ENCODE peak calls at places on chromosomes 2 and 18, in nine cellular contexts. V is mucosa of descending colon, T is thoracic aorta, E is cardiac fibroblast, R is PC-9, N is H1, M is H7, Q is Peyer's patch, K is endothelial cell of umbilical vein. O is an unnamed sample.

GRCh38 chr2:229805559-229805958 is 91.2 kb upstream of the DNER start:
- DNase-seq in V (no peak), T (no peak), E (no peak), R (no peak), N (no peak), M (no peak), Q (no peak), K (no peak), O (peak)

GRCh38 chr2:16718551-16719404 is 53.1 kb upstream of the CYRIA start:
- DNase-seq in V (no peak), T (no peak), E (no peak), R (no peak), N (no peak), M (no peak), Q (no peak), K (no peak), O (no peak)

GRCh38 chr2:70959851-70960832 is 18.3 kb upstream of the ANKRD53 start:
- DNase-seq in V (peak), T (no peak), E (no peak), R (no peak), N (peak), M (peak), Q (no peak), K (no peak), O (no peak)

GRCh38 chr2:70978388-70979357 is at the start of gene ANKRD53:
- DNase-seq in V (peak), T (no peak), E (peak), R (no peak), N (peak), M (peak), Q (peak), K (peak), O (peak)

GRCh38 chr2:69811018-69811417 is 18.4 kb upstream of the GMCL1 start:
- DNase-seq in V (no peak), T (no peak), E (no peak), R (no peak), N (peak), M (no peak), Q (no peak), K (no peak), O (no peak)

GRCh38 chr18:62364558-62364957 is 39.4 kb downstream of the TNFRSF11A start:
- DNase-seq in V (no peak), T (no peak), E (no peak), R (no peak), N (no peak), M (no peak), Q (no peak), K (no peak), O (no peak)

GRCh38 chr2:98604547-98604946 is 3.8 kb downstream of the COA5 start:
- DNase-seq in V (no peak), T (no peak), E (no peak), R (no peak), N (no peak), M (no peak), Q (no peak), K (no peak), O (no peak)

GRCh38 chr2:11368059-11368572 is 23.7 kb upstream of the ROCK2 start:
- DNase-seq in V (no peak), T (no peak), E (peak), R (no peak), N (no peak), M (no peak), Q (no peak), K (peak), O (peak)

GRCh38 chr2:138652378-138652777 is 127.8 kb downstream of the NXPH2 start:
- DNase-seq in V (no peak), T (no peak), E (no peak), R (peak), N (no peak), M (no peak), Q (no peak), K (no peak), O (no peak)

GRCh38 chr2:82795446-82795845 is 1663.6 kb downstream of the SUCLG1 start:
- DNase-seq in V (no peak), T (no peak), E (peak), R (no peak), N (no peak), M (no peak), Q (no peak), K (peak), O (no peak)

GRCh38 chr18:36536426-36536825 is 238.9 kb downstream of the FHOD3 start:
- DNase-seq in V (no peak), T (no peak), E (no peak), R (no peak), N (peak), M (peak), Q (no peak), K (no peak), O (no peak)

GRCh38 chr18:8849696-8850095 is 144.3 kb downstream of the MTCL1 start:
- DNase-seq in V (no peak), T (no peak), E (no peak), R (no peak), N (no peak), M (no peak), Q (no peak), K (no peak), O (no peak)

DNA sequence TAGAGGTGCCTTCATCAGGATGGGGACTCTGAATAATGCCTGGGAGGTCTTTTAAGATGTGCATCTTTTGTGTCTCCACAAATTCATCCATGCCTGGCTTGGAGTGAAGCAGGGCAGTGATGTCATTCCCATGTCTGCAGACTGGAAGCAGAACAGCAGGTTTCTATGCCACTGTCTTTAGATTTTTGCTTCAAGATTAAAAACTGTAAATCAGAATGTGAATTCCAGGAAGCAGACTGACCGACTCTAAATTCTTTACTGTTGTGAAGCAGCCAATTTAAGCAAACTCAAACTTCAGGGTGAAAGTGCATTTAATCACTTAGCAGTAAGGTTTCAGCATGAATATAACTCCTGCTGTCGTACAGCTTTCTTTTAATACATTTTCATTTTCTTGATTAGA is 159.3 kb downstream of the SCG2 start:
- DNase-seq in V (no peak), T (no peak), E (peak), R (no peak), N (no peak), M (no peak), Q (no peak), K (no peak), O (no peak)
- H3K4me3 ChIP-seq in V (no peak), T (peak), E (no peak), R (no peak), N (no peak), M (no peak), Q (no peak), K (no peak), O (no peak)

GRCh38 chr2:96888082-96889011 is 18.5 kb upstream of the SEMA4C start:
- DNase-seq in V (peak), T (no peak), E (no peak), R (peak), N (no peak), M (no peak), Q (no peak), K (no peak), O (no peak)
- H3K4me3 ChIP-seq in V (no peak), T (peak), E (no peak), R (peak), N (no peak), M (no peak), Q (no peak), K (no peak), O (no peak)

GRCh38 chr18:34494359-34494696 is 215.8 kb upstream of the DTNA start:
- DNase-seq in V (no peak), T (no peak), E (no peak), R (no peak), N (no peak), M (no peak), Q (no peak), K (peak), O (no peak)

GRCh38 chr18:34492652-34493051 is 217.4 kb upstream of the DTNA start:
- DNase-seq in V (no peak), T (no peak), E (no peak), R (no peak), N (no peak), M (peak), Q (no peak), K (no peak), O (no peak)

GRCh38 chr18:34495434-34495833 is 214.7 kb upstream of the DTNA start:
- DNase-seq in V (no peak), T (no peak), E (no peak), R (no peak), N (no peak), M (no peak), Q (no peak), K (no peak), O (no peak)

GRCh38 chr18:34493099-34493544 is 217.0 kb upstream of the DTNA start:
- DNase-seq in V (peak), T (peak), E (peak), R (peak), N (peak), M (peak), Q (peak), K (peak), O (peak)

DNA sequence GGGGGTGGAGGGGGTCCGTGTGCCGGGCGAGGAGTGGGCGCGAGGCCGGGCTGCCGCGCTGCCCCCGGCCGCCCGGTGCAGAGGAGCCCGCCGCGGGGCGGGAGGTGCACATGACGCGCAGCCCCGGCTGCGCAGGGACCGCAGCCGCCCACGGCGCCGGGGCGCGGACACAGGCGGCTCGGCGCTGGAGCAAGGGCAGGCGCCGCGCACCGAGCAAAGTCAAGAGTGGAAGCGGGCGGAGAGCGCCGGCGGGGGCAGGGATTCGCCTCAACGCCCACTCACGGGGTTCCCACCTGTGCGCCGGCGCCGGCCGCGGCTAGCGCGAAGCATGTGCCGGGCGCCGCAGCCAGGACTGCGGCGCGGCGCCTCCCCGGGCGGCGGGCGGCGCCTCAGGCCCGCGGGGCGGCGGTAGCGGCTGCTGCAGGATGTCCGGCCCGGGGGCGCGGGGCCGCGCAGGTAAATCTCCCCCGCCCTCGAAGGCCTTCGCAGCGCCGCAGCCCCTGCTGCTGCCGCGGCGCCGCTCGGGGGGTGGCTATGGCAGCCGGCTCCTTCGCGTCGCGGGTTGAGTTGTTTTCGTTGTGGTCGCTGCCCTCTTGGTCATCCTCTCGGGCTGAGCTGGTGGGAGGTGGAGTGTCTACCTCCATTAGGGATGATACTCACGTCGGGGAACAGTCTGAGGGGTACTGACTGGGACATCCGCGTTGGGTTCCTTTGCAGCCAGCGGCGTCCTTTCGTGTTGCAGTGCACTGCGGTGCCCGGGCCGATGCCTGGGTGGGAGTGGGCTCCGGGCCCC is 216.3 kb upstream of the DTNA start:
- DNase-seq in V (no peak), T (no peak), E (no peak), R (no peak), N (peak), M (peak), Q (no peak), K (peak), O (peak)
- H3K4me3 ChIP-seq in V (no peak), T (peak), E (peak), R (peak), N (peak), M (peak), Q (peak), K (peak), O (peak)

GRCh38 chr18:3872651-3873050 is 422.7 kb downstream of the TGIF1 start:
- DNase-seq in V (no peak), T (no peak), E (no peak), R (no peak), N (no peak), M (no peak), Q (no peak), K (no peak), O (no peak)

GRCh38 chr18:3873698-3874495 is 423.9 kb downstream of the TGIF1 start:
- DNase-seq in V (no peak), T (no peak), E (peak), R (no peak), N (no peak), M (no peak), Q (no peak), K (no peak), O (no peak)

GRCh38 chr18:3871687-3872086 is 421.7 kb downstream of the TGIF1 start:
- DNase-seq in V (no peak), T (no peak), E (no peak), R (no peak), N (no peak), M (no peak), Q (no peak), K (no peak), O (no peak)

GRCh38 chr18:3874593-3874992 is 424.6 kb downstream of the TGIF1 start:
- DNase-seq in V (no peak), T (no peak), E (no peak), R (no peak), N (no peak), M (no peak), Q (no peak), K (no peak), O (no peak)

GRCh38 chr18:3873211-3873610 is 423.2 kb downstream of the TGIF1 start:
- DNase-seq in V (no peak), T (no peak), E (no peak), R (no peak), N (no peak), M (no peak), Q (no peak), K (no peak), O (no peak)
- H3K4me3 ChIP-seq in V (no peak), T (no peak), E (no peak), R (no peak), N (no peak), M (no peak), Q (no peak), K (no peak), O (no peak)

DNA sequence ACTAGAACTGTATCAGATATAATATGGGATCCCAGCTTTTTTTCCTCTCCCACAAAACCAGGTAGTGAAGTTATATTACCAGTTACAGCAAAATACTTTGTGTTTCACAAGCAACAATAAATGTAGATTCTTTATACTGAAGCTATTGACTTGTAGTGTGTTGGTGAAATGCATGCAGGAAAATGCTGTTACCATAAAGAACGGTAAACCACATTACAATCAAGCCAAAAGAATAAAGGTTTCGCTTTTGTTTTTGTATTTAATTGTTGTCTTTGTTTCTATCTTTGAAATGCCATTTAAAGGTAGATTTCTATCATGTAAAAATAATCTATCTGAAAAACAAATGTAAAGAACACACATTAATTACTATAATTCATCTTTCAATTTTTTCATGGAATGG is 77.7 kb upstream of the CSRNP3 start:
- DNase-seq in V (no peak), T (no peak), E (no peak), R (no peak), N (no peak), M (no peak), Q (no peak), K (no peak), O (no peak)
- H3K4me3 ChIP-seq in V (no peak), T (no peak), E (no peak), R (no peak), N (no peak), M (no peak), Q (no peak), K (no peak), O (no peak)

GRCh38 chr2:65432227-65433190 is at the start of gene SPRED2:
- DNase-seq in V (peak), T (peak), E (peak), R (peak), N (peak), M (peak), Q (peak), K (peak), O (peak)

GRCh38 chr2:65431417-65432226 is 777 bp downstream of the SPRED2 start:
- DNase-seq in V (peak), T (peak), E (peak), R (peak), N (peak), M (peak), Q (peak), K (peak), O (peak)

GRCh38 chr2:65427536-65427935 is 4.9 kb downstream of the SPRED2 start:
- DNase-seq in V (no peak), T (no peak), E (no peak), R (no peak), N (no peak), M (no peak), Q (no peak), K (no peak), O (no peak)

GRCh38 chr2:65429799-65430514 is 2.4 kb downstream of the SPRED2 start:
- DNase-seq in V (peak), T (no peak), E (peak), R (peak), N (no peak), M (no peak), Q (no peak), K (no peak), O (no peak)

GRCh38 chr2:65430515-65431416 is 1.6 kb downstream of the SPRED2 start:
- DNase-seq in V (peak), T (peak), E (peak), R (peak), N (peak), M (peak), Q (peak), K (peak), O (peak)
- H3K4me3 ChIP-seq in V (peak), T (peak), E (peak), R (peak), N (peak), M (peak), Q (peak), K (peak), O (peak)

GRCh38 chr2:130985831-130986649 is 107.2 kb downstream of the FAM168B start:
- DNase-seq in V (no peak), T (no peak), E (no peak), R (no peak), N (no peak), M (no peak), Q (no peak), K (no peak), O (no peak)
- H3K4me3 ChIP-seq in V (no peak), T (no peak), E (no peak), R (no peak), N (no peak), M (no peak), Q (no peak), K (no peak), O (no peak)

GRCh38 chr2:220090050-220090449 is 462.6 kb downstream of the SLC4A3 start:
- DNase-seq in V (no peak), T (no peak), E (no peak), R (no peak), N (no peak), M (no peak), Q (no peak), K (no peak), O (no peak)
- H3K4me3 ChIP-seq in V (no peak), T (peak), E (no peak), R (no peak), N (no peak), M (no peak), Q (no peak), K (no peak), O (no peak)

GRCh38 chr2:160229591-160229990 is 29.5 kb upstream of the ITGB6 start:
- DNase-seq in V (no peak), T (no peak), E (peak), R (peak), N (no peak), M (no peak), Q (no peak), K (peak), O (no peak)
- H3K4me3 ChIP-seq in V (no peak), T (no peak), E (no peak), R (peak), N (no peak), M (no peak), Q (no peak), K (no peak), O (no peak)

GRCh38 chr2:3578987-3579386 is 3.9 kb downstream of the RPS7 start:
- DNase-seq in V (no peak), T (no peak), E (no peak), R (no peak), N (no peak), M (no peak), Q (no peak), K (no peak), O (no peak)

GRCh38 chr2:3572620-3573019 is 2.4 kb upstream of the RPS7 start:
- DNase-seq in V (no peak), T (no peak), E (no peak), R (no peak), N (no peak), M (no peak), Q (no peak), K (no peak), O (no peak)

GRCh38 chr2:3575534-3576324 is 669 bp downstream of the RPS7 start:
- DNase-seq in V (peak), T (no peak), E (no peak), R (no peak), N (no peak), M (peak), Q (no peak), K (peak), O (no peak)

GRCh38 chr2:3571284-3571683 is 3.8 kb upstream of the RPS7 start:
- DNase-seq in V (no peak), T (no peak), E (no peak), R (no peak), N (no peak), M (no peak), Q (no peak), K (no peak), O (no peak)

GRCh38 chr2:3574155-3574554 is 905 bp upstream of the RPS7 start:
- DNase-seq in V (no peak), T (no peak), E (no peak), R (no peak), N (no peak), M (no peak), Q (no peak), K (no peak), O (no peak)
- H3K4me3 ChIP-seq in V (no peak), T (no peak), E (no peak), R (peak), N (no peak), M (no peak), Q (no peak), K (no peak), O (no peak)